ENCODE peak calls at places on chromosomes 2 and 18, in six cellular contexts. One of them, this sample, is unnamed.

GRCh38 chr2:119846021-119846420 is 86.3 kb downstream of the PTPN4 start:
- DNase-seq in tibial artery: no peak
- DNase-seq in progenitor cell of endocrine pancreas: no peak
- DNase-seq in adrenal gland: no peak
- DNase-seq in neural progenitor cell: no peak
- DNase-seq in esophagus squamous epithelium: no peak
- DNase-seq in this sample: no peak

GRCh38 chr18:21486905-21487437 is 113.5 kb downstream of the ESCO1 start:
- DNase-seq in tibial artery: no peak
- DNase-seq in progenitor cell of endocrine pancreas: no peak
- DNase-seq in adrenal gland: no peak
- DNase-seq in neural progenitor cell: no peak
- DNase-seq in esophagus squamous epithelium: no peak
- DNase-seq in this sample: no peak

GRCh38 chr2:120632796-120633646 is 102.6 kb upstream of the GLI2 start:
- DNase-seq in tibial artery: no peak
- DNase-seq in progenitor cell of endocrine pancreas: no peak
- DNase-seq in adrenal gland: no peak
- DNase-seq in neural progenitor cell: no peak
- DNase-seq in esophagus squamous epithelium: no peak
- DNase-seq in this sample: no peak

GRCh38 chr2:953975-954686 is 3.5 kb downstream of the SNTG2 start:
- DNase-seq in tibial artery: no peak
- DNase-seq in progenitor cell of endocrine pancreas: no peak
- DNase-seq in adrenal gland: no peak
- DNase-seq in neural progenitor cell: no peak
- DNase-seq in esophagus squamous epithelium: no peak
- DNase-seq in this sample: no peak

GRCh38 chr2:197675246-197675645 is at the start of gene RFTN2:
- DNase-seq in tibial artery: no peak
- DNase-seq in progenitor cell of endocrine pancreas: no peak
- DNase-seq in adrenal gland: no peak
- DNase-seq in neural progenitor cell: no peak
- DNase-seq in esophagus squamous epithelium: no peak
- DNase-seq in this sample: no peak

GRCh38 chr2:53880756-53881155 is 21.0 kb upstream of the GPR75 start:
- DNase-seq in tibial artery: no peak
- DNase-seq in progenitor cell of endocrine pancreas: no peak
- DNase-seq in adrenal gland: no peak
- DNase-seq in neural progenitor cell: no peak
- DNase-seq in esophagus squamous epithelium: no peak
- DNase-seq in this sample: no peak

GRCh38 chr2:1613731-1614354 is 130.5 kb downstream of the PXDN start:
- DNase-seq in tibial artery: no peak
- DNase-seq in progenitor cell of endocrine pancreas: no peak
- DNase-seq in adrenal gland: no peak
- DNase-seq in neural progenitor cell: no peak
- DNase-seq in esophagus squamous epithelium: no peak
- DNase-seq in this sample: no peak

GRCh38 chr2:165901996-165902395 is 51.6 kb downstream of the TTC21B start:
- DNase-seq in tibial artery: no peak
- DNase-seq in progenitor cell of endocrine pancreas: no peak
- DNase-seq in adrenal gland: no peak
- DNase-seq in neural progenitor cell: no peak
- DNase-seq in esophagus squamous epithelium: no peak
- DNase-seq in this sample: no peak

GRCh38 chr2:138503087-138503442 is 1.5 kb downstream of the SPOPL start:
- DNase-seq in tibial artery: no peak
- DNase-seq in progenitor cell of endocrine pancreas: no peak
- DNase-seq in adrenal gland: no peak
- DNase-seq in neural progenitor cell: no peak
- DNase-seq in esophagus squamous epithelium: no peak
- DNase-seq in this sample: no peak

GRCh38 chr2:150532883-150533282 is 45.4 kb upstream of the RND3 start:
- DNase-seq in tibial artery: no peak
- DNase-seq in progenitor cell of endocrine pancreas: no peak
- DNase-seq in adrenal gland: no peak
- DNase-seq in neural progenitor cell: no peak
- DNase-seq in esophagus squamous epithelium: no peak
- DNase-seq in this sample: no peak

GRCh38 chr2:187573722-187574121 is 19.5 kb upstream of the TFPI start:
- DNase-seq in tibial artery: no peak
- DNase-seq in progenitor cell of endocrine pancreas: no peak
- DNase-seq in adrenal gland: no peak
- DNase-seq in neural progenitor cell: no peak
- DNase-seq in esophagus squamous epithelium: no peak
- DNase-seq in this sample: no peak

GRCh38 chr2:211899871-211900482 is 638.6 kb downstream of the ERBB4 start:
- DNase-seq in tibial artery: no peak
- DNase-seq in progenitor cell of endocrine pancreas: no peak
- DNase-seq in adrenal gland: no peak
- DNase-seq in neural progenitor cell: no peak
- DNase-seq in esophagus squamous epithelium: no peak
- DNase-seq in this sample: no peak

GRCh38 chr2:128321784-128322650 is 3.3 kb upstream of the HS6ST1 start:
- DNase-seq in tibial artery: peak
- DNase-seq in progenitor cell of endocrine pancreas: peak
- DNase-seq in adrenal gland: peak
- DNase-seq in neural progenitor cell: peak
- DNase-seq in esophagus squamous epithelium: no peak
- DNase-seq in this sample: peak

GRCh38 chr2:224221455-224221913 is 180.4 kb downstream of the FAM124B start:
- DNase-seq in tibial artery: no peak
- DNase-seq in progenitor cell of endocrine pancreas: no peak
- DNase-seq in adrenal gland: no peak
- DNase-seq in neural progenitor cell: peak
- DNase-seq in esophagus squamous epithelium: no peak
- DNase-seq in this sample: no peak
- TF ChIP-seq CTCF in tibial artery: no peak
- TF ChIP-seq CTCF in progenitor cell of endocrine pancreas: no peak
- TF ChIP-seq CTCF in adrenal gland: no peak
- TF ChIP-seq CTCF in neural progenitor cell: no peak
- TF ChIP-seq CTCF in esophagus squamous epithelium: no peak
- TF ChIP-seq CTCF in this sample: no peak

DNA sequence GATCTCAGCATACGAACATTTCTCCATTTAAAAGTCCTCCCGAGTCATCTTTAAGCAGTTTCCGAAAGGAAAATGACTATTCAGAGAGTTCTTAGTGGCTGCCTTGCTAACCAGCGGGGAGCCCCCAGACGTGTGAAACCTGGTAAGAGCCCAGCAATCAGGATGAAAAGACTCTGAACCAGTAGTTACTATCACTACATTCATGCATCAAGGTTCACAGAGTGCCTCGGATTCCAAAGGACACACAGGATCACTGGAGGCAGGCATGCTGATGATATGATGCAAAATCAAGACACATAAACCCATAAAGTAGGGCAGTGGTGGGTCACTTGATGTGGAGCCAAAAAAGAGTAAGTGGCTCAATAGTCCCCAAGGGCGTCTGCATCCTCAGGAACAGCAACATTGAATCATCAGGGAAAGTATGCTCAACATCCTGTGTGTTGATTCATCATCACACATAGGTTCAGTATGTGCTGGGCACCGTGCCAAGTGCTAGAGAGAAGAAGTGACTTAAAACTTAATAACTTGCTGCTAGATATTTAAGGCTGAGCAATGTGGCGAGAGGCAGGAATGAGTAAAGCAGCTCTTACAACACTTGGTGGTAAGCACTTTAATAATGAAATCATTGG is 4.4 kb downstream of the CCL20 start:
- DNase-seq in tibial artery: peak
- DNase-seq in progenitor cell of endocrine pancreas: no peak
- DNase-seq in adrenal gland: peak
- DNase-seq in neural progenitor cell: peak
- DNase-seq in esophagus squamous epithelium: peak
- DNase-seq in this sample: peak
- TF ChIP-seq CTCF in tibial artery: no peak
- TF ChIP-seq CTCF in progenitor cell of endocrine pancreas: no peak
- TF ChIP-seq CTCF in adrenal gland: no peak
- TF ChIP-seq CTCF in neural progenitor cell: no peak
- TF ChIP-seq CTCF in esophagus squamous epithelium: no peak
- TF ChIP-seq CTCF in this sample: no peak

DNA sequence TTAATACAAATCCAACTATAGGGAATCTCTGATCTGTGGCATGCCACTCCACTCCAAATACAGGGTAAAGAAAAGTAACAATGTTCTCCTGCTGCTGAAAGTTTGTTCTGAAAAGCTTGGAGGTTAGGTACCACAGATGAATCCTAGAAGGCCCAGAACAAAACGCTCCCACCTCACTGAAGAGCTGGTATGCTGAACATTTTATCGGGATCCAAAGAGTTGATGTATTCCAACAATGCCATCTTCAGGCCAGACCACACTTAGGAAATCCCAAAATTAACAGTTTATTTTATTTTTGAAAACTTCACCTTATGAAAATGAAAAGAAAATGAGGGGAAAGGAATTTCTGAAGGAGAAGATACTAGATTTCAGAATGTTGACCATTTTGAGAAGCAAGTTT is 145.1 kb upstream of the CDH19 start:
- DNase-seq in tibial artery: no peak
- DNase-seq in progenitor cell of endocrine pancreas: no peak
- DNase-seq in adrenal gland: no peak
- DNase-seq in neural progenitor cell: peak
- DNase-seq in esophagus squamous epithelium: no peak
- DNase-seq in this sample: no peak
- TF ChIP-seq CTCF in tibial artery: no peak
- TF ChIP-seq CTCF in progenitor cell of endocrine pancreas: no peak
- TF ChIP-seq CTCF in adrenal gland: no peak
- TF ChIP-seq CTCF in neural progenitor cell: peak
- TF ChIP-seq CTCF in esophagus squamous epithelium: no peak
- TF ChIP-seq CTCF in this sample: no peak

DNA sequence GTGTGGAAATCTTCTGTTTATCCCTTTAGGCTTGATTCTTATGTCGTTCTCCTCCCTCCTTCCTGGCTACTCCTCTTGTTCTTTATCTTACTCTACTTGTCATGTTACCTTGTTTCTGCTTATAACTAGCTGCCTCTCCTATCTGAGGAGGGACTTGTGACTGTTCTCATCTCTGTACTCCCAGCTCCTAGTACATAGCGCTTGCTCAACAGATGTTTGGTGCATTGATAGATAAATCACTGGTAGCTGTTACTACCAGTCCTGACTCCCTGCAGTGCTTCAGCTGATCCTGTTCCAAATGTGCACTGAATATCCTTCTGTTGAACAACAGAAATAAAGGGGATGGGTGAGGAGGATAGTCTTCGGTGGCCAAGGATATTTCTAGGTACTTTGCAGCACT is 7.3 kb downstream of the IL1B start:
- DNase-seq in tibial artery: no peak
- DNase-seq in progenitor cell of endocrine pancreas: no peak
- DNase-seq in adrenal gland: no peak
- DNase-seq in neural progenitor cell: no peak
- DNase-seq in esophagus squamous epithelium: no peak
- DNase-seq in this sample: no peak
- TF ChIP-seq CTCF in tibial artery: no peak
- TF ChIP-seq CTCF in progenitor cell of endocrine pancreas: no peak
- TF ChIP-seq CTCF in adrenal gland: no peak
- TF ChIP-seq CTCF in neural progenitor cell: no peak
- TF ChIP-seq CTCF in esophagus squamous epithelium: no peak
- TF ChIP-seq CTCF in this sample: no peak

GRCh38 chr2:104872866-104873688 is 19.2 kb downstream of the POU3F3 start:
- DNase-seq in tibial artery: no peak
- DNase-seq in progenitor cell of endocrine pancreas: peak
- DNase-seq in adrenal gland: peak
- DNase-seq in neural progenitor cell: peak
- DNase-seq in esophagus squamous epithelium: no peak
- DNase-seq in this sample: no peak

GRCh38 chr2:104871566-104872033 is 17.7 kb downstream of the POU3F3 start:
- DNase-seq in tibial artery: no peak
- DNase-seq in progenitor cell of endocrine pancreas: no peak
- DNase-seq in adrenal gland: no peak
- DNase-seq in neural progenitor cell: no peak
- DNase-seq in esophagus squamous epithelium: no peak
- DNase-seq in this sample: no peak

GRCh38 chr2:104874230-104874629 is 20.3 kb downstream of the POU3F3 start:
- DNase-seq in tibial artery: no peak
- DNase-seq in progenitor cell of endocrine pancreas: no peak
- DNase-seq in adrenal gland: no peak
- DNase-seq in neural progenitor cell: no peak
- DNase-seq in esophagus squamous epithelium: no peak
- DNase-seq in this sample: no peak

GRCh38 chr2:104872034-104872865 is 18.3 kb downstream of the POU3F3 start:
- DNase-seq in tibial artery: no peak
- DNase-seq in progenitor cell of endocrine pancreas: no peak
- DNase-seq in adrenal gland: no peak
- DNase-seq in neural progenitor cell: peak
- DNase-seq in esophagus squamous epithelium: no peak
- DNase-seq in this sample: no peak

DNA sequence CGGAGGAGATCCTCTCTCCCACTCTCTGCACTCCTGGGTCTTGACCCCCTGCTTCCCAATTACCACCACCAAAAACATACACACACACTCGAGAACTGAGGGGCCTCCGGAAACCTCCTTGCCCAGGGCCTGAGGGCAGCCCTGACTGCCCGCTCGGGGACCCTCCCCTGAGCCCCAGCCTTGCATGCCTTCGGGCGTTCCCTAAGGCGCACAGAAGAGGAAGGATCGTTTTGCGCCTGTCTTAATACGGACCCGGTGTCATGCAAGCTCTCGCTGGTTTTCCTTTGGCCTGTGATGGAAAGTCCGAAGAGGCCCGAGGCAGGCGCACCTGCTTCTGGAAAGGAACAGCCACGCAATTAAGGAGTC is 19.8 kb downstream of the POU3F3 start:
- DNase-seq in tibial artery: no peak
- DNase-seq in progenitor cell of endocrine pancreas: no peak
- DNase-seq in adrenal gland: no peak
- DNase-seq in neural progenitor cell: peak
- DNase-seq in esophagus squamous epithelium: no peak
- DNase-seq in this sample: no peak
- TF ChIP-seq CTCF in tibial artery: no peak
- TF ChIP-seq CTCF in progenitor cell of endocrine pancreas: no peak
- TF ChIP-seq CTCF in adrenal gland: peak
- TF ChIP-seq CTCF in neural progenitor cell: no peak
- TF ChIP-seq CTCF in esophagus squamous epithelium: peak
- TF ChIP-seq CTCF in this sample: no peak

DNA sequence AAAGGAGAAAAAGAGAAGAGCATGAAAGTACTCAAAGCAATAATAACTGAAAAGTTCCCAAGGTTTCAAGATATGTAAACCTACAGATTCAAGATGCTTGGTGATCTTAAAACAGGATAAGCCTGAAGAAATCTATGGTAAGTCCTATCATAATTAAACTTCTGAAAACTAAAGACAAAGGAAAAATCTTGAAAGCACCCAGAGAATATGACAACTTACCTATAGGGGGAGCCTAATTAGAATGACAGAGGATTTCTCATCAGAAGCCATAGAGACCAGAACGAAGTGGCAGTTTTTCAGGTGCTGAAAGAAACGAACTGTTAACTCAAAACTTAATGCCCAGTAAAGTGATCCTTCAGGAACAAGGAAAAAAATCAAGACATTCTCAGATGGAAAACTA is 59.7 kb downstream of the XDH start:
- DNase-seq in tibial artery: no peak
- DNase-seq in progenitor cell of endocrine pancreas: no peak
- DNase-seq in adrenal gland: no peak
- DNase-seq in neural progenitor cell: no peak
- DNase-seq in esophagus squamous epithelium: no peak
- DNase-seq in this sample: no peak
- TF ChIP-seq CTCF in tibial artery: no peak
- TF ChIP-seq CTCF in progenitor cell of endocrine pancreas: peak
- TF ChIP-seq CTCF in adrenal gland: no peak
- TF ChIP-seq CTCF in neural progenitor cell: peak
- TF ChIP-seq CTCF in esophagus squamous epithelium: no peak
- TF ChIP-seq CTCF in this sample: no peak